ENCODE peak calls at places on chromosomes 7 and 10, in five cellular contexts. J is K562, S is HCT116, W is GM12878, G is HepG2. O is an unnamed sample.

GRCh38 chr7:77855371-77856083 is 57.0 kb downstream of the PHTF2 start:
- DNase-seq in J (peak; percentile 43), S (no peak), W (no peak), G (no peak), O (no peak)

GRCh38 chr7:149005427-149006344 is 22.6 kb downstream of the PDIA4 start:
- DNase-seq in J (peak; percentile 88), S (peak; percentile 43), W (no peak), G (peak; percentile 62), O (peak; percentile 95)

GRCh38 chr7:553637-554111 is 34.0 kb upstream of the PDGFA start:
- DNase-seq in J (no peak), S (no peak), W (no peak), G (peak; percentile 68), O (no peak)

GRCh38 chr7:43869898-43870240 is 552 bp upstream of the MRPS24 start:
- DNase-seq in J (no peak), S (no peak), W (no peak), G (no peak), O (peak; percentile 16)

GRCh38 chr10:68088744-68089143 is 13.7 kb upstream of the HERC4 start:
- DNase-seq in J (no peak), S (no peak), W (no peak), G (no peak), O (no peak)

GRCh38 chr10:69816536-69816935 is 14.8 kb downstream of the COL13A1 start:
- DNase-seq in J (no peak), S (no peak), W (no peak), G (no peak), O (no peak)

GRCh38 chr10:5609952-5610616 is 56.3 kb downstream of the ASB13 start:
- DNase-seq in J (peak; percentile 48), S (no peak), W (no peak), G (no peak), O (no peak)

GRCh38 chr7:11831727-11832495 is at the start of gene THSD7A:
- DNase-seq in J (no peak), S (no peak), W (no peak), G (peak; percentile 7), O (peak; percentile 71)

GRCh38 chr10:69864321-69864720 is 62.6 kb downstream of the COL13A1 start:
- DNase-seq in J (no peak), S (peak; percentile 66), W (no peak), G (no peak), O (no peak)

GRCh38 chr7:151814400-151814914 is 62.5 kb downstream of the PRKAG2 start:
- DNase-seq in J (no peak), S (no peak), W (no peak), G (no peak), O (peak; percentile 39)

GRCh38 chr7:41809487-41810257 is 106.8 kb upstream of the INHBA start:
- DNase-seq in J (no peak), S (no peak), W (no peak), G (no peak), O (no peak)

GRCh38 chr7:30727061-30727945 is 24.6 kb upstream of the INMT start:
- DNase-seq in J (no peak), S (no peak), W (no peak), G (no peak), O (peak; percentile 33)

GRCh38 chr7:24882989-24883631 is 96.9 kb downstream of the OSBPL3 start:
- DNase-seq in J (no peak), S (no peak), W (no peak), G (no peak), O (no peak)

GRCh38 chr10:103327906-103328305 is 23.0 kb downstream of the PCGF6 start:
- DNase-seq in J (no peak), S (no peak), W (no peak), G (no peak), O (no peak)

GRCh38 chr10:111748184-111748583 is 435.4 kb downstream of the GPAM start:
- DNase-seq in J (no peak), S (no peak), W (no peak), G (no peak), O (no peak)

GRCh38 chr7:129970816-129971215 is 18.1 kb upstream of the UBE2H start:
- DNase-seq in J (no peak), S (no peak), W (no peak), G (no peak), O (no peak)

GRCh38 chr7:107468824-107469223 is 1.0 kb upstream of the GPR22 start:
- DNase-seq in J (no peak), S (no peak), W (no peak), G (no peak), O (no peak)

GRCh38 chr10:12419279-12419847 is 70.0 kb downstream of the CAMK1D start:
- DNase-seq in J (no peak), S (peak; percentile 79), W (no peak), G (no peak), O (no peak)

GRCh38 chr10:128125416-128125943 is 743 bp downstream of the MKI67 start:
- DNase-seq in J (no peak), S (no peak), W (no peak), G (no peak), O (no peak)

GRCh38 chr7:46168671-46169383 is 247.8 kb upstream of the IGFBP3 start:
- DNase-seq in J (no peak), S (no peak), W (no peak), G (no peak), O (no peak)
- TF ChIP-seq REST in J (no peak), S (no peak), W (no peak), G (no peak), O (no peak)

GRCh38 chr10:123147635-123148413 is at the start of gene HMX2:
- DNase-seq in J (no peak), S (no peak), W (no peak), G (peak; percentile 17), O (peak; percentile 82)
- TF ChIP-seq EZH2 in J (no peak), S (no peak), W (no peak), G (no peak), O (peak; percentile 11)

DNA sequence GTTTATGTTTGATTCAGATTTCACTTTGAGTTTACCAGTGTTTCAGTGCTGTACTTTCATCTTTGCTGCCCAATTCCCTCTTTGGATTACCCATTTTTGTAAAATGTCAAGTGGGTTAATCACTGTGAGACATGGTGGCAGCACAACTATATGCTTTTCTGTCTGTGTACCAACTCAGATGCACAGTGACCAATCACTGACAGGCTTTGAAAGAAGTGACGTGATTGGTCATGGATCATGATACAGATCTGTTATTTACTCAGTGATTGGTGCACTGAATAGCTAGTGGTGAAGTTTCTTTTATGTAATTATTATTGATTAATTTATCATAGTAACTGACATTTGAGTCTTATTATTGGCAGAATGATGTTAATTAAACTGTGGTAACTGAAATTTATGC is 126.9 kb downstream of the SDK1 start:
- DNase-seq in J (no peak), S (peak; percentile 7), W (no peak), G (no peak), O (peak; percentile 12)
- TF ChIP-seq REST in J (no peak), S (no peak), W (no peak), G (no peak), O (no peak)

GRCh38 chr7:101363196-101363733 is 590 bp downstream of the COL26A1 start:
- DNase-seq in J (no peak), S (no peak), W (no peak), G (no peak), O (no peak)

GRCh38 chr7:101363734-101364374 is 1.2 kb downstream of the COL26A1 start:
- DNase-seq in J (peak; percentile 93), S (peak; percentile 15), W (no peak), G (peak; percentile 55), O (peak; percentile 83)

GRCh38 chr7:101367676-101368075 is 5.0 kb downstream of the COL26A1 start:
- DNase-seq in J (no peak), S (no peak), W (no peak), G (no peak), O (no peak)

GRCh38 chr7:101365956-101366355 is 3.3 kb downstream of the COL26A1 start:
- DNase-seq in J (no peak), S (no peak), W (no peak), G (no peak), O (no peak)

GRCh38 chr7:101362334-101363195 is at the start of gene COL26A1:
- DNase-seq in J (no peak), S (no peak), W (no peak), G (no peak), O (peak; percentile 76)
- TF ChIP-seq EZH2 in J (no peak), S (no peak), W (no peak), G (no peak), O (no peak)

GRCh38 chr10:33569693-33570092 is 235.2 kb upstream of the NRP1 start:
- DNase-seq in J (no peak), S (no peak), W (no peak), G (no peak), O (no peak)

GRCh38 chr10:33566426-33566825 is 232.0 kb upstream of the NRP1 start:
- DNase-seq in J (no peak), S (no peak), W (no peak), G (no peak), O (peak; percentile 51)

GRCh38 chr10:33570495-33570894 is 236.0 kb upstream of the NRP1 start:
- DNase-seq in J (no peak), S (no peak), W (no peak), G (no peak), O (no peak)

GRCh38 chr10:33566001-33566400 is 231.5 kb upstream of the NRP1 start:
- DNase-seq in J (no peak), S (no peak), W (no peak), G (no peak), O (peak; percentile 22)

GRCh38 chr10:33571616-33572015 is 237.1 kb upstream of the NRP1 start:
- DNase-seq in J (no peak), S (no peak), W (no peak), G (no peak), O (no peak)
- TF ChIP-seq REST in J (no peak), S (no peak), W (no peak), G (no peak), O (no peak)

GRCh38 chr10:123100030-123100762 is 35.6 kb upstream of the HMX3 start:
- DNase-seq in J (peak; percentile 57), S (no peak), W (no peak), G (no peak), O (peak; percentile 15)

GRCh38 chr10:123097039-123097438 is 38.7 kb upstream of the HMX3 start:
- DNase-seq in J (peak; percentile 12), S (no peak), W (no peak), G (no peak), O (no peak)

GRCh38 chr10:123101844-123102243 is 33.9 kb upstream of the HMX3 start:
- DNase-seq in J (no peak), S (no peak), W (no peak), G (no peak), O (no peak)

GRCh38 chr10:123103944-123104343 is 31.8 kb upstream of the HMX3 start:
- DNase-seq in J (no peak), S (no peak), W (no peak), G (no peak), O (no peak)

GRCh38 chr10:123102673-123103072 is 33.1 kb upstream of the HMX3 start:
- DNase-seq in J (no peak), S (no peak), W (no peak), G (no peak), O (no peak)
- TF ChIP-seq EZH2 in J (no peak), S (no peak), W (no peak), G (no peak), O (no peak)